ENCODE peak calls at places on chromosomes 7 and 10, in eight cellular contexts. One of them, this sample, is unnamed.

GRCh38 chr10:13270877-13271551 is 28.9 kb downstream of the PHYH start:
- DNase-seq in AG10803: peak
- DNase-seq in foreskin fibroblast: peak
- DNase-seq in hepatocyte: peak
- DNase-seq in fibroblast of mammary gland: peak
- DNase-seq in A549: peak
- DNase-seq in dorsolateral prefrontal cortex: no peak
- DNase-seq in keratinocyte: no peak
- DNase-seq in this sample: no peak

GRCh38 chr10:34780818-34781380 is 34.2 kb downstream of the PARD3 start:
- DNase-seq in AG10803: peak
- DNase-seq in foreskin fibroblast: peak
- DNase-seq in hepatocyte: peak
- DNase-seq in fibroblast of mammary gland: peak
- DNase-seq in A549: no peak
- DNase-seq in dorsolateral prefrontal cortex: no peak
- DNase-seq in keratinocyte: no peak
- DNase-seq in this sample: peak

GRCh38 chr7:98727146-98727709 is 110.1 kb downstream of the NPTX2 start:
- DNase-seq in AG10803: no peak
- DNase-seq in foreskin fibroblast: no peak
- DNase-seq in hepatocyte: no peak
- DNase-seq in fibroblast of mammary gland: no peak
- DNase-seq in A549: no peak
- DNase-seq in dorsolateral prefrontal cortex: no peak
- DNase-seq in keratinocyte: no peak
- DNase-seq in this sample: no peak

GRCh38 chr10:103881420-103882284 is 26.3 kb upstream of the SH3PXD2A start:
- DNase-seq in AG10803: no peak
- DNase-seq in foreskin fibroblast: no peak
- DNase-seq in hepatocyte: no peak
- DNase-seq in fibroblast of mammary gland: no peak
- DNase-seq in A549: no peak
- DNase-seq in dorsolateral prefrontal cortex: no peak
- DNase-seq in keratinocyte: peak
- DNase-seq in this sample: no peak

GRCh38 chr10:83908987-83909386 is 230.3 kb upstream of the GHITM start:
- DNase-seq in AG10803: no peak
- DNase-seq in foreskin fibroblast: no peak
- DNase-seq in hepatocyte: no peak
- DNase-seq in fibroblast of mammary gland: no peak
- DNase-seq in A549: no peak
- DNase-seq in dorsolateral prefrontal cortex: no peak
- DNase-seq in keratinocyte: no peak
- DNase-seq in this sample: no peak

GRCh38 chr7:99928994-99929729 is at the start of gene GJC3:
- DNase-seq in AG10803: peak
- DNase-seq in foreskin fibroblast: peak
- DNase-seq in hepatocyte: peak
- DNase-seq in fibroblast of mammary gland: peak
- DNase-seq in A549: peak
- DNase-seq in dorsolateral prefrontal cortex: peak
- DNase-seq in keratinocyte: peak
- DNase-seq in this sample: peak

GRCh38 chr7:141258559-141258958 is 184.7 kb downstream of the TMEM178B start:
- DNase-seq in AG10803: no peak
- DNase-seq in foreskin fibroblast: no peak
- DNase-seq in hepatocyte: no peak
- DNase-seq in fibroblast of mammary gland: no peak
- DNase-seq in A549: no peak
- DNase-seq in dorsolateral prefrontal cortex: no peak
- DNase-seq in keratinocyte: no peak
- DNase-seq in this sample: no peak

GRCh38 chr7:23938937-23939552 is 229.0 kb downstream of the STK31 start:
- DNase-seq in AG10803: peak
- DNase-seq in foreskin fibroblast: peak
- DNase-seq in hepatocyte: peak
- DNase-seq in fibroblast of mammary gland: peak
- DNase-seq in A549: peak
- DNase-seq in dorsolateral prefrontal cortex: no peak
- DNase-seq in keratinocyte: no peak
- DNase-seq in this sample: no peak

DNA sequence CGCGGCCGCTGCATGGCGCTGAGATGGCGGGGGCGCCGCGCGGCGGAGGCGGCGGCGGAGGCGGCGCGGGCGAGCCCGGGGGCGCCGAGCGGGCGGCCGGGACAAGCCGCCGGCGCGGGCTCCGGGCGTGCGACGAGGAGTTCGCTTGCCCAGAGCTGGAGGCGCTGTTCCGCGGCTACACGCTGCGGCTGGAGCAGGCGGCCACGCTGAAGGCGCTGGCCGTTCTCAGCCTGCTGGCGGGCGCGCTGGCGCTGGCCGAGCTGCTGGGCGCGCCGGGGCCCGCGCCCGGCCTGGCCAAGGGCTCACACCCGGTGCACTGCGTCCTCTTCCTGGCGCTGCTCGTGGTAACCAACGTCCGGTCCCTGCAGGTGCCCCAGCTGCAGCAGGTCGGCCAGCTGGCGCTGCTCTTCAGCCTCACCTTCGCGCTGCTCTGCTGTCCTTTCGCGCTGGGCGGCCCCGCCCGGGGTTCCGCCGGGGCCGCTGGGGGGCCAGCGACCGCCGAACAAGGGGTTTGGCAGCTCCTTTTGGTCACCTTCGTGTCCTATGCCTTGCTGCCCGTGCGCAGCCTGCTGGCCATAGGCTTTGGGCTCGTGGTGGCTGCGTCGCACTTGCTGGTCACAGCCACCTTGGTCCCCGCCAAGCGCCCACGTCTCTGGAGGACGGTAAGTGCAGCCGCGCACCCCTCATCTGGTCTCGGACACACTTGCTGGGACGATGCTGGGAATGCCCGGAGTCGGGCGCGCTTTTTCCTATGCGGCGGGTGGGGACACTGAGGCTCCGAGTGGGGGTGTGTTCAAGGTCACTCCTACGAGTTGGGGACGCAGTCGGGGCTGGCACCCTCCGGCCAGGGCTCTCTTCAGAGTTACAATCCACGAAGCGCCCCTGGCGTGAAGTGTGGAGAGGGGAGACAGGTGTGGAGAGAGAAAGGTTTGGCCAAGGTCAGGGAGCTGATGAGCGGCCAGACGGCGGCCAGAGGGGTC is 643 bp downstream of the ADCY1 start:
- DNase-seq in AG10803: peak
- DNase-seq in foreskin fibroblast: peak
- DNase-seq in hepatocyte: peak
- DNase-seq in fibroblast of mammary gland: peak
- DNase-seq in A549: peak
- DNase-seq in dorsolateral prefrontal cortex: no peak
- DNase-seq in keratinocyte: no peak
- DNase-seq in this sample: no peak
- TF ChIP-seq CTCF in AG10803: peak
- TF ChIP-seq CTCF in foreskin fibroblast: no peak
- TF ChIP-seq CTCF in hepatocyte: peak
- TF ChIP-seq CTCF in fibroblast of mammary gland: no peak
- TF ChIP-seq CTCF in A549: peak
- TF ChIP-seq CTCF in dorsolateral prefrontal cortex: no peak
- TF ChIP-seq CTCF in keratinocyte: no peak
- TF ChIP-seq CTCF in this sample: no peak

GRCh38 chr7:49768835-49769234 is 4.6 kb upstream of the VWC2 start:
- DNase-seq in AG10803: no peak
- DNase-seq in foreskin fibroblast: no peak
- DNase-seq in hepatocyte: no peak
- DNase-seq in fibroblast of mammary gland: no peak
- DNase-seq in A549: no peak
- DNase-seq in dorsolateral prefrontal cortex: no peak
- DNase-seq in keratinocyte: no peak
- DNase-seq in this sample: no peak

GRCh38 chr7:49766966-49767365 is 6.5 kb upstream of the VWC2 start:
- DNase-seq in AG10803: no peak
- DNase-seq in foreskin fibroblast: no peak
- DNase-seq in hepatocyte: no peak
- DNase-seq in fibroblast of mammary gland: no peak
- DNase-seq in A549: no peak
- DNase-seq in dorsolateral prefrontal cortex: no peak
- DNase-seq in keratinocyte: no peak
- DNase-seq in this sample: no peak

GRCh38 chr7:49768254-49768653 is 5.2 kb upstream of the VWC2 start:
- DNase-seq in AG10803: no peak
- DNase-seq in foreskin fibroblast: no peak
- DNase-seq in hepatocyte: no peak
- DNase-seq in fibroblast of mammary gland: no peak
- DNase-seq in A549: no peak
- DNase-seq in dorsolateral prefrontal cortex: no peak
- DNase-seq in keratinocyte: no peak
- DNase-seq in this sample: no peak

GRCh38 chr7:49769285-49769857 is 4.1 kb upstream of the VWC2 start:
- DNase-seq in AG10803: no peak
- DNase-seq in foreskin fibroblast: no peak
- DNase-seq in hepatocyte: no peak
- DNase-seq in fibroblast of mammary gland: no peak
- DNase-seq in A549: no peak
- DNase-seq in dorsolateral prefrontal cortex: no peak
- DNase-seq in keratinocyte: no peak
- DNase-seq in this sample: no peak

DNA sequence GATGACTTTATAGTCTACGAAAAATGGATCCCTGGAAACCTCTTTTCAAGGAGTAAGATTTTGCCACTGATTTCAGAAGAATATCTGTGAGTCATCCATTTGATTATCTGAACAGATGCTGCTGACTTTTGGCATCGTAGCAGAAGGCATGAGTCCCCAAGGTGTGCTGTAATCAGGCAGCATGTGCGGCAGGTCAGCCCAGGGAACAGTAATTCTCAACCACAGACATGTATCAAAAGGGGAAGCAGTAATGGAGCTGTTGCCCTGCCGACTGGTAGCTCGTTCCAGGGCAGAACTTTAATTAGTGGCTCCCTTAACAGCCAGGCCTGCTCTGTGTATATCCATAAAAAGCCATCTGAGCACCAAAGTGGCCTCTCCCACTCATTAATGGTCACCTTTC is 5.7 kb upstream of the VWC2 start:
- DNase-seq in AG10803: no peak
- DNase-seq in foreskin fibroblast: no peak
- DNase-seq in hepatocyte: no peak
- DNase-seq in fibroblast of mammary gland: no peak
- DNase-seq in A549: no peak
- DNase-seq in dorsolateral prefrontal cortex: no peak
- DNase-seq in keratinocyte: no peak
- DNase-seq in this sample: no peak
- H3K4me3 ChIP-seq in AG10803: no peak
- H3K4me3 ChIP-seq in foreskin fibroblast: no peak
- H3K4me3 ChIP-seq in hepatocyte: no peak
- H3K4me3 ChIP-seq in fibroblast of mammary gland: no peak
- H3K4me3 ChIP-seq in A549: no peak
- H3K4me3 ChIP-seq in dorsolateral prefrontal cortex: no peak
- H3K4me3 ChIP-seq in keratinocyte: no peak
- H3K4me3 ChIP-seq in this sample: no peak

GRCh38 chr10:12251581-12251980 is 55.6 kb downstream of the CDC123 start:
- DNase-seq in AG10803: no peak
- DNase-seq in foreskin fibroblast: no peak
- DNase-seq in hepatocyte: no peak
- DNase-seq in fibroblast of mammary gland: no peak
- DNase-seq in A549: no peak
- DNase-seq in dorsolateral prefrontal cortex: no peak
- DNase-seq in keratinocyte: no peak
- DNase-seq in this sample: no peak

GRCh38 chr10:12250181-12250580 is 54.2 kb downstream of the CDC123 start:
- DNase-seq in AG10803: no peak
- DNase-seq in foreskin fibroblast: no peak
- DNase-seq in hepatocyte: no peak
- DNase-seq in fibroblast of mammary gland: no peak
- DNase-seq in A549: no peak
- DNase-seq in dorsolateral prefrontal cortex: no peak
- DNase-seq in keratinocyte: no peak
- DNase-seq in this sample: no peak

GRCh38 chr10:12255048-12255447 is 59.1 kb downstream of the CDC123 start:
- DNase-seq in AG10803: no peak
- DNase-seq in foreskin fibroblast: no peak
- DNase-seq in hepatocyte: no peak
- DNase-seq in fibroblast of mammary gland: no peak
- DNase-seq in A549: no peak
- DNase-seq in dorsolateral prefrontal cortex: no peak
- DNase-seq in keratinocyte: no peak
- DNase-seq in this sample: no peak

DNA sequence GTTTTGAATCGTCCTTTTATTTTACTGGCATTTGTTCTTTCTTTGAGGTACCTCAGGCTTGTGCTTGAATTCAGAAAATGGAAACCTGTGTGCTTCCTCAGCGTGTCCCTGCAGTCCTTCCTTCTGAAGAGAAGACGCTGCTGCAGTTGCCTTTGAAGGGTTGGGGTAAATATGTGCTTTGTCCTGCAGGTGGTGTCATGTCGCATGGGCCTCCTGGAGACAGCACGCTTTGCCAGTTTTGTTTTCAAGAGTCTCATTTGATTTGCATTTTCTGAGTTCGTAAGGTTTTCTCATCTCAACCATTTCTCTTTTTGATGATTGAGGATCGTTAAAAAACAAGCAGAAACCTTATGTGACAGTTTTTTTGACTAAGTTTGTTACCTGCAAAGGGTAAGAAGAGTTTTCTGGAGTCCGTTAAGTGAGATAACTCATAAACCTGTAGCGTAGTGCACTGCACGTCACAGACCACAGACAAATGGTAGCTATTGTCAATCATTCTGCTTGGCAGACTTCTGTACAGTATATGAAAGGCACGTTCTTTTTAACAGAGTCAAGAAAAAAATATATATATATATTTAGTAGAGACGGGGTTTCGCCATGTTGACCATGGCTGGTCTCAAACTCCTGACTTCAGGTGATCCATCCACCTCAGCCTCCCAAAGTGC is 57.0 kb downstream of the CDC123 start:
- DNase-seq in AG10803: peak
- DNase-seq in foreskin fibroblast: peak
- DNase-seq in hepatocyte: peak
- DNase-seq in fibroblast of mammary gland: peak
- DNase-seq in A549: peak
- DNase-seq in dorsolateral prefrontal cortex: no peak
- DNase-seq in keratinocyte: no peak
- DNase-seq in this sample: no peak
- TF ChIP-seq CTCF in AG10803: peak
- TF ChIP-seq CTCF in foreskin fibroblast: peak
- TF ChIP-seq CTCF in hepatocyte: peak
- TF ChIP-seq CTCF in fibroblast of mammary gland: peak
- TF ChIP-seq CTCF in A549: peak
- TF ChIP-seq CTCF in dorsolateral prefrontal cortex: no peak
- TF ChIP-seq CTCF in keratinocyte: peak
- TF ChIP-seq CTCF in this sample: peak

DNA sequence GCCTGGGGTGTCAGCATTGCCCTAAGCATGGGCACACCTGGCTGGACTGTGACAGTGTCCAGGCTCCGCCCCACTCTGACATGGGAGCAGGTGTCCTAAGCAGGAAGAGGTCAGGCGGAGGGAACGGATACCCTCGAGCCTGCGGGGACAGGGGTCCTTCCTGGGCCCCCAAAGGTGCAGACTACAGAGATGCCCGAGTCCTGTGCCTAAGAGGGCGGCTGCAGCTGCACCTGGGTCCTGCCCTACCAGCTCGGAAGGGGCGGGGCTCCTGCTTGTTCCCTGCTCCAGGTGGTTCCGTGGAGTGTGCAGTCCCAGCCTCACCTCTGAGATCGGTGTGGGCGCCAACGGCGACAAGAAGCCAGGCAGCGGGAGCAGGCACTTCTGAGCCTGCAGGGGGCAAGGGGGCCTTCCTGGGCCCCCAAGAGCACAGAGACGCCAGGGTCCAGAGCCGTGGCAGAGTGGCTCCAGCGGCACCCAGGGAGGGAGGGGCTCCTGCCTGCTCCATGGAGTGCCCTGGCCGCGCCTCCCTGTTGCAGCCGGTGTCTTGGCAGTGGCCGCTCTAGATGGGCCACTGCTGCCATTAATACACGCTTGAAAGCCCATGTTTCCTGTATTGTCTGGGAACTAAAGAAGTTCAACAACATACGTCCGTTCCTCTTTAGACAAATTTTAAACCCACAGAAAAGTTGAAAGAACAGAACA is 64.5 kb upstream of the CACNA2D1 start:
- DNase-seq in AG10803: no peak
- DNase-seq in foreskin fibroblast: no peak
- DNase-seq in hepatocyte: peak
- DNase-seq in fibroblast of mammary gland: no peak
- DNase-seq in A549: no peak
- DNase-seq in dorsolateral prefrontal cortex: no peak
- DNase-seq in keratinocyte: no peak
- DNase-seq in this sample: no peak
- H3K4me3 ChIP-seq in AG10803: no peak
- H3K4me3 ChIP-seq in foreskin fibroblast: no peak
- H3K4me3 ChIP-seq in hepatocyte: no peak
- H3K4me3 ChIP-seq in fibroblast of mammary gland: no peak
- H3K4me3 ChIP-seq in A549: no peak
- H3K4me3 ChIP-seq in dorsolateral prefrontal cortex: no peak
- H3K4me3 ChIP-seq in keratinocyte: peak
- H3K4me3 ChIP-seq in this sample: no peak